ENCODE peak calls at places on chromosomes 3 and 15, in five cellular contexts. T, D, H, W and K are unnamed samples.

GRCh38 chr3:167493240-167493639 is 19.4 kb upstream of the SERPINI2 start:
- DNase-seq in H (no peak), D (no peak), W (no peak), T (no peak), K (no peak)

GRCh38 chr3:140499114-140499757 is 178.6 kb upstream of the TRIM42 start:
- DNase-seq in W (no peak), D (no peak), H (no peak), T (no peak), K (peak)

GRCh38 chr3:76024640-76025039 is 239.3 kb upstream of the ZNF717 start:
- DNase-seq in T (no peak), H (no peak), D (no peak), W (no peak), K (peak)

GRCh38 chr3:110246796-110247369 is 824.7 kb upstream of the NECTIN3 start:
- DNase-seq in W (no peak), D (no peak), H (no peak), T (no peak), K (peak)

GRCh38 chr15:66650433-66650832 is 51.6 kb upstream of the SMAD6 start:
- DNase-seq in H (peak), D (peak), W (no peak), T (no peak), K (no peak)

GRCh38 chr3:9508781-9509180 is 44.8 kb downstream of the LHFPL4 start:
- DNase-seq in H (no peak), D (no peak), T (no peak), W (no peak), K (no peak)

GRCh38 chr3:171248426-171249115 is 211.6 kb downstream of the TNIK start:
- DNase-seq in W (no peak), T (no peak), D (no peak), H (no peak), K (no peak)

GRCh38 chr15:82856397-82857170 is 47.2 kb downstream of the WHAMM start:
- DNase-seq in D (no peak), H (no peak), W (no peak), T (no peak), K (no peak)

GRCh38 chr3:23567917-23568316 is 237.8 kb upstream of the UBE2E1 start:
- DNase-seq in D (no peak), W (peak), H (no peak), T (no peak), K (peak)

GRCh38 chr3:157508461-157508860 is 5.2 kb upstream of the VEPH1 start:
- DNase-seq in W (no peak), D (no peak), T (no peak), H (no peak), K (no peak)

GRCh38 chr3:13353936-13354542 is 66.1 kb downstream of the NUP210 start:
- DNase-seq in T (no peak), W (no peak), H (no peak), D (no peak), K (no peak)

GRCh38 chr15:86336051-86336788 is 256.5 kb downstream of the AGBL1 start:
- DNase-seq in H (no peak), D (no peak), W (no peak), T (no peak), K (no peak)

GRCh38 chr3:5009506-5010100 is 30.4 kb downstream of the BHLHE40 start:
- DNase-seq in D (no peak), H (no peak), T (no peak), W (no peak), K (no peak)

GRCh38 chr15:43903864-43904290 is 77.1 kb downstream of the WDR76 start:
- DNase-seq in H (no peak), T (no peak), W (peak), D (no peak), K (peak)

GRCh38 chr3:71210257-71211002 is 373.1 kb downstream of the FOXP1 start:
- DNase-seq in H (no peak), D (peak), T (no peak), W (no peak), K (peak)

GRCh38 chr3:30675774-30676173 is 69.4 kb downstream of the TGFBR2 start:
- DNase-seq in H (no peak), W (no peak), T (no peak), D (no peak), K (no peak)

GRCh38 chr15:35998637-35999036 is 452.7 kb upstream of the DPH6 start:
- DNase-seq in D (no peak), W (no peak), T (no peak), H (no peak), K (no peak)

GRCh38 chr3:125032100-125032643 is 23.6 kb downstream of the HEG1 start:
- DNase-seq in W (no peak), D (no peak), H (no peak), T (no peak), K (peak)

GRCh38 chr15:96353378-96353930 is 23.0 kb downstream of the NR2F2 start:
- DNase-seq in D (no peak), T (no peak), H (no peak), W (no peak), K (no peak)

GRCh38 chr3:196528639-196529233 is 13.6 kb upstream of the SMCO1 start:
- DNase-seq in D (peak), T (no peak), W (no peak), H (peak), K (peak)

GRCh38 chr15:62998262-62998909 is 44.2 kb upstream of the TPM1 start:
- DNase-seq in W (no peak), H (no peak), T (no peak), D (no peak), K (no peak)

GRCh38 chr15:61086001-61086400 is 143.1 kb downstream of the RORA start:
- DNase-seq in H (no peak), T (no peak), D (no peak), W (no peak), K (no peak)

GRCh38 chr15:77631790-77632551 is 741 bp downstream of the LINGO1 start:
- DNase-seq in W (no peak), T (no peak), D (no peak), H (no peak), K (no peak)

GRCh38 chr15:57527382-57528091 is 64.2 kb upstream of the MYZAP start:
- DNase-seq in D (no peak), W (peak), T (peak), H (no peak), K (peak)

GRCh38 chr3:65952842-65953241 is 85.9 kb downstream of the MAGI1 start:
- DNase-seq in D (no peak), H (no peak), W (no peak), T (no peak), K (no peak)

GRCh38 chr15:37372064-37372463 is 271.7 kb upstream of the MEIS2 start:
- DNase-seq in W (no peak), D (no peak), H (no peak), T (no peak), K (peak)

GRCh38 chr3:34777361-34777760 is 862.0 kb upstream of the ARPP21 start:
- DNase-seq in D (no peak), W (no peak), H (no peak), T (no peak), K (no peak)

DNA sequence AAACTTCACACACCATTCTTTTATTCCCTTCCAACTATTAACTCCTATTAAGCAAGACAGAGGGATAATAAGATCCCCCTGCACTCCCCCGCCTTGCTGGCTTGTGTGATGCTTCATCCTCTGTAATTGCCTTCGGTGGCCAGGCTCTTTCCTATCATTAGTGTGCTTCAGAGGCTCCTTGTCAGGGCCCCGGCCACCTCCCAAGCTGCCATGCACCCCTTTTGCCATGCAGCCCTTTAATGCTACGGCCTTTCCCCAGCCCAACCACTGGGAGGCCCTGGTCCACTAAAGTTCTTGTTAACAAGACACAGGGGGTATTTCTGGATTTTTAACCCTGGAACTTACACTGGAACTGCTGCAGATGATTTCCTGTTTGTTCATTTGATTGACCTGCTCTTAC is 175.9 kb upstream of the TOPAZ1 start:
- DNase-seq in D (no peak), T (no peak), W (no peak), H (no peak), K (no peak)
- TF ChIP-seq CTCF in D (no peak), T (no peak), W (no peak), H (no peak), K (no peak)

DNA sequence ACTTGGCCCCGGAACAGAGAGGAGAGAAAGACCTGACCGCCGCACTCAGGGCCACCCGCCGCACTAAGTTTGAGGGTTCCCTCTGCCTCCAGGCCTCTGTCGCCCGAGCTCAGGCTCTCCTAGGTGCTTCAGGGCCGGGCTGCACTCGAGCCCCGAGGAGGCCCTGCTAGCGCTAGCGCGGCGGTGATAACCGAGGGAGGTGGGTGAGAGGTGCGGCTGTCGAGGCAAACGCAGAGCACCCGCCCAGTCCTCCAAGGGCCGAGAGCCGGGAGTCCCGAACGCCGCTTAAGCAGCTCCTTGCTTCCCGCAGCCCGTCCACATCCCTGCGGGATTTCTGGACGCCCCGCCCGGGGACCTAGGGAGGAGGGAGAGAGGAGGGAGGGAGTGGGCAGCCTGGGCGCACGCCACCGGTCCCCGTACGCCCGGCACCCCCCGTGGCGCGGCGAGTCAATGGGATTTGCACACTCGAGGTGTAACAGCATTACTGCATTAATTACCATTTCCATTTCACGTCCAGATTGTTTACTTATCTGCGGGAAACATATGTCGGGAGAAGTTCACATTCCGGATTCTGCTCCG is 6.8 kb downstream of the SOX14 start:
- DNase-seq in W (no peak), D (no peak), H (no peak), T (no peak), K (no peak)
- H3K4me3 ChIP-seq in W (no peak), D (peak), H (peak), T (peak), K (no peak)

GRCh38 chr15:26098801-26099200 is 235.7 kb upstream of the ATP10A start:
- DNase-seq in H (no peak), D (no peak), T (no peak), W (no peak), K (no peak)

GRCh38 chr15:26101443-26101842 is 238.3 kb upstream of the ATP10A start:
- DNase-seq in H (no peak), T (no peak), D (no peak), W (no peak), K (no peak)

GRCh38 chr15:26097216-26097615 is 234.1 kb upstream of the ATP10A start:
- DNase-seq in H (no peak), T (no peak), D (no peak), W (no peak), K (no peak)

GRCh38 chr15:26091184-26091583 is 228.1 kb upstream of the ATP10A start:
- DNase-seq in W (no peak), H (no peak), D (no peak), T (no peak), K (no peak)

GRCh38 chr15:26095710-26096330 is 232.7 kb upstream of the ATP10A start:
- DNase-seq in W (no peak), T (no peak), H (no peak), D (no peak), K (no peak)
- TF ChIP-seq CTCF in W (peak), T (no peak), H (no peak), D (no peak), K (peak)

GRCh38 chr3:184018424-184018973 is 815 bp upstream of the ABCC5 start:
- DNase-seq in H (no peak), W (no peak), T (no peak), D (no peak), K (no peak)
- H3K4me3 ChIP-seq in H (peak), W (peak), T (peak), D (peak), K (peak)

GRCh38 chr3:176650478-176650877 is 546.8 kb downstream of the TBL1XR1 start:
- DNase-seq in D (no peak), W (no peak), H (no peak), T (no peak), K (peak)
- TF ChIP-seq CTCF in D (no peak), W (peak), H (no peak), T (no peak), K (peak)

DNA sequence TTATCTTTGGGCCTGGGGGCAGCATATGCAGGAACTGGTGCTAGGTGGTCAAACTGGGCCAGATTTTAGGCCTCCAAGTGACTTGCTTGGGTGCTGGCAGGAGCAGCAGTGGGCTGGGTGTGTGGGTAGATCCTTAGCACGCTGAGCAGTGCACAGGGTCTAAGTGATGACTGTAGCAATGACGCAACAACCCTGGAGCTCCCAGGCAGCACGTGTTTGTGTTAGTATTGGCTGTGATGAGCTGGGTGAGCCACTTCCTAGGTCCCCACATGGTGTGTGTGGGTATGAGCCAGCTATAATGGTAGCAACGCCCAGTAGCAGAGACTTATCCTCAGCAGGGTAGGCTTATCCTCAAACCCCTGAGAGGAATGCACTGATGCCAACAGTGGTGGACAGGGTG is 570.6 kb upstream of the ROBO1 start:
- DNase-seq in T (no peak), W (no peak), D (no peak), H (no peak), K (peak)
- H3K4me3 ChIP-seq in T (no peak), W (no peak), D (no peak), H (no peak), K (no peak)